ENCODE peak calls at places on chromosomes 12 and 14, in eight cellular contexts. C is CD8-positive, alpha-beta memory T cell; D is mammary epithelial cell; I is astrocyte; H is Peyer's patch; T is CD4-positive, CD25-positive, alpha-beta regulatory T cell; X is thoracic aorta; F is endodermal cell. Q is an unnamed sample. For H3K9me3, the result is how much of the 10 kb centered on the place peaks cover.

GRCh38 chr12:122403831-122404230 is 18.6 kb downstream of the CLIP1 start:
- DNase-seq in I (no peak), T (no peak), F (no peak), X (no peak), C (no peak), H (no peak), D (no peak), Q (no peak)

GRCh38 chr12:32559434-32559833 is 119.7 kb upstream of the DNM1L start:
- DNase-seq in X (no peak), C (no peak), H (no peak), T (no peak), F (no peak), I (no peak), D (no peak), Q (no peak)

GRCh38 chr14:33941727-33942126 is 9.1 kb downstream of the EGLN3 start:
- DNase-seq in C (no peak), X (no peak), T (no peak), H (no peak), I (no peak), D (no peak), F (no peak), Q (no peak)

GRCh38 chr12:52925717-52926595 is 21.1 kb upstream of the KRT8 start:
- DNase-seq in X (no peak), C (no peak), H (peak), F (peak), T (no peak), I (no peak), D (peak), Q (no peak)

GRCh38 chr14:52840916-52841315 is 49.5 kb upstream of the GNPNAT1 start:
- DNase-seq in X (no peak), C (no peak), D (peak), I (peak), F (no peak), H (no peak), T (no peak), Q (no peak)

GRCh38 chr14:56117765-56118610 is at the start of gene PELI2:
- DNase-seq in I (peak), D (no peak), C (peak), X (no peak), H (peak), T (peak), F (peak), Q (peak)

GRCh38 chr12:47302111-47302597 is 222.4 kb upstream of the AMIGO2 start:
- DNase-seq in T (no peak), C (no peak), I (no peak), X (no peak), F (no peak), H (no peak), D (no peak), Q (no peak)

GRCh38 chr12:31828057-31828456 is 99.2 kb upstream of the AMN1 start:
- DNase-seq in X (no peak), C (no peak), D (no peak), H (no peak), T (no peak), I (no peak), F (no peak), Q (no peak)

GRCh38 chr12:19273482-19274330 is 144.2 kb downstream of the PLEKHA5 start:
- DNase-seq in D (peak), T (no peak), H (peak), C (peak), F (no peak), I (peak), X (peak), Q (peak)

GRCh38 chr12:12476836-12477531 is 85.7 kb downstream of the DUSP16 start:
- DNase-seq in F (no peak), X (no peak), I (no peak), H (no peak), C (no peak), D (no peak), T (no peak), Q (no peak)

GRCh38 chr14:81137316-81137715 is 83.4 kb downstream of the GTF2A1 start:
- DNase-seq in T (no peak), D (peak), C (no peak), F (no peak), I (peak), H (no peak), X (no peak), Q (no peak)

GRCh38 chr12:64696065-64696741 is 63.0 kb downstream of the GNS start:
- DNase-seq in X (no peak), F (no peak), C (no peak), I (no peak), D (no peak), T (no peak), H (no peak), Q (no peak)

GRCh38 chr14:54189358-54190354 is 207.2 kb upstream of the CDKN3 start:
- DNase-seq in C (no peak), H (no peak), I (peak), F (no peak), D (peak), X (no peak), T (no peak), Q (no peak)

DNA sequence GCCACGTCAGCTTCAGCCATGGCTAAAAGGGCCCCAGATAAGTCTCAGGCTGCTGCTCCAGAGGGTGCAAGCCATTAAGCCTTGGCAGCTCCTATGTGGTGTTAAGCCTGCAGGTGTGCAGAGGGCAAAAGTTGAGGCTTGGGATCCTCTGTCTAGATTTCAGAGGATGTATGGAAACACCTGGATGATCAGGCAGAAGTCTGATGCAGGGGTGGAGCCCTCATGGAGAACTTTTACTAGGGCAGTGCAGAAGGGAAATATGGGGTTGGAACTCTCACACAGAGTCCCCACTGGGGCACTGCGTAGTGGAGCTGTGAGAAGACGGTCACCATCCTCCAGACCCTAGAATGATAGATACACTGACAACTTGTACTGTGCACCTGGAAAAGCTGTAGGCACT is 47.9 kb downstream of the SDR9C7 start:
- DNase-seq in T (no peak), D (no peak), X (no peak), H (no peak), C (no peak), I (no peak), F (no peak), Q (no peak)
- H3K9me3 ChIP-seq in T (under half), D (under half), X (under half), H (under half), C (under half), I (under half), F (under half), Q (under half)

GRCh38 chr14:76203086-76204001 is 51.6 kb downstream of the GPATCH2L start:
- DNase-seq in T (no peak), I (peak), F (no peak), D (peak), H (peak), C (no peak), X (no peak), Q (peak)

GRCh38 chr14:76196980-76197379 is 45.3 kb downstream of the GPATCH2L start:
- DNase-seq in T (no peak), C (no peak), X (no peak), F (no peak), I (no peak), H (no peak), D (no peak), Q (no peak)

GRCh38 chr14:76205708-76206107 is 54.0 kb downstream of the GPATCH2L start:
- DNase-seq in D (no peak), F (no peak), X (no peak), I (no peak), C (no peak), T (no peak), H (no peak), Q (no peak)

GRCh38 chr14:76204436-76205230 is 52.9 kb downstream of the GPATCH2L start:
- DNase-seq in X (no peak), T (no peak), D (no peak), C (no peak), F (no peak), H (no peak), I (no peak), Q (no peak)

DNA sequence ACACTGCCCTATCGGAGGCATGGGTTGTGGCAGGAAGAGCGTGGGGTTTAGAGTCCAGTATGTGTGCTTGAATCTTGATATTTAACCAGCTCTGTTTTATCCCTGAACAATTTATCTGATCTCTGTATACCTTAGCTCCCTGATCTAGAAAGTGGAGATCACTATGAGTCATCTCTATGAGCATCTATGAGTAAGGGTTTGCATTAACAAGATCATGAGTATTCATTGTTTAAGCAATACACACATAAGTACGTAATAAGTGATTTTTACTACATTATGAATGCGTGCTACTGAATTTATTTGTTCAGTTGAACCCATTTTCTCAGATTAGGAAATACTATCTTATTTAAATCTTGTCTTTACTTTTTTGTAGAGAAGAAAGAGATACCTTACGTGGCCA is 49.4 kb downstream of the GPATCH2L start:
- DNase-seq in I (peak), D (peak), C (no peak), F (no peak), T (no peak), H (no peak), X (no peak), Q (no peak)
- H3K27ac ChIP-seq in I (peak), D (peak), C (no peak), F (no peak), T (no peak), H (no peak), X (no peak), Q (no peak)

GRCh38 chr12:56522486-56523193 is 1.0 kb downstream of the RBMS2 start:
- DNase-seq in T (no peak), H (no peak), I (peak), X (no peak), D (peak), F (peak), C (no peak), Q (no peak)
- H3K4me3 ChIP-seq in T (peak), H (peak), I (peak), X (peak), D (peak), F (peak), C (no peak), Q (peak)

GRCh38 chr12:90398437-90398836 is 556.5 kb downstream of the CCER1 start:
- DNase-seq in C (no peak), H (no peak), I (no peak), X (no peak), T (no peak), D (no peak), F (no peak), Q (no peak)

GRCh38 chr12:90396556-90396955 is 558.4 kb downstream of the CCER1 start:
- DNase-seq in H (no peak), C (no peak), F (no peak), D (no peak), X (no peak), I (no peak), T (no peak), Q (no peak)

GRCh38 chr12:90401185-90401584 is 553.8 kb downstream of the CCER1 start:
- DNase-seq in F (no peak), X (no peak), D (no peak), T (no peak), I (no peak), H (no peak), C (no peak), Q (no peak)

GRCh38 chr12:90404071-90404470 is 550.9 kb downstream of the CCER1 start:
- DNase-seq in D (no peak), I (no peak), T (no peak), C (no peak), H (no peak), X (no peak), F (no peak), Q (no peak)

DNA sequence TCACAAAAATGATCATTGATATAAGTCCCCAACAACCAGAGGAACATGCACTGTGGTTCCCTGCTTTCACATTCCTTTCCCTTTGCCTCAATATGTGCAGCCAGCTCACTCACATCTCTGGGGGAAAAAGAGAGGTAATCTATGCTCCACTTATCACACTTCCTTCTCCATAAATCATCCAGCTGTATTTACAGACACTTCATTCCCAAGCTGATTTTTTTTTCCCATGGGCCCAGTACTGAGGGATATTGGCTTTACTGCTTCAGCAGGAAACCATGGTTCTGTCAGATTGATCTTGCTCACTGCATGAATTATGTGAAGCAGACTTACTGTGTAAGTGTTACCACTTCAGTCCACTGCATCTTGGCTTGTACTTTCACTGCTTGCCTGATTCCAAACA is 555.7 kb downstream of the CCER1 start:
- DNase-seq in X (no peak), F (no peak), C (no peak), H (no peak), I (peak), D (no peak), T (no peak), Q (no peak)
- H3K9me3 ChIP-seq in X (under half), F (under half), C (under half), H (under half), I (under half), D (under half), T (under half), Q (under half)

GRCh38 chr14:22390195-22390594 is 198.8 kb downstream of the DAD1 start:
- DNase-seq in H (no peak), I (no peak), F (no peak), T (no peak), D (no peak), C (no peak), X (no peak), Q (no peak)
- H3K27ac ChIP-seq in H (no peak), I (no peak), F (no peak), T (no peak), D (no peak), C (no peak), X (no peak), Q (no peak)

GRCh38 chr12:49825360-49825970 is 2.7 kb downstream of the NCKAP5L start:
- DNase-seq in C (no peak), D (peak), I (peak), T (no peak), X (no peak), F (peak), H (no peak), Q (no peak)

GRCh38 chr12:49824416-49824815 is 3.8 kb downstream of the NCKAP5L start:
- DNase-seq in F (no peak), D (no peak), X (no peak), T (no peak), I (no peak), H (no peak), C (no peak), Q (no peak)

GRCh38 chr12:49824886-49825285 is 3.3 kb downstream of the NCKAP5L start:
- DNase-seq in F (no peak), C (no peak), I (peak), T (no peak), D (peak), X (no peak), H (no peak), Q (no peak)

GRCh38 chr12:49827351-49828099 is 688 bp downstream of the NCKAP5L start:
- DNase-seq in X (no peak), H (peak), D (peak), C (peak), I (peak), F (peak), T (peak), Q (peak)

DNA sequence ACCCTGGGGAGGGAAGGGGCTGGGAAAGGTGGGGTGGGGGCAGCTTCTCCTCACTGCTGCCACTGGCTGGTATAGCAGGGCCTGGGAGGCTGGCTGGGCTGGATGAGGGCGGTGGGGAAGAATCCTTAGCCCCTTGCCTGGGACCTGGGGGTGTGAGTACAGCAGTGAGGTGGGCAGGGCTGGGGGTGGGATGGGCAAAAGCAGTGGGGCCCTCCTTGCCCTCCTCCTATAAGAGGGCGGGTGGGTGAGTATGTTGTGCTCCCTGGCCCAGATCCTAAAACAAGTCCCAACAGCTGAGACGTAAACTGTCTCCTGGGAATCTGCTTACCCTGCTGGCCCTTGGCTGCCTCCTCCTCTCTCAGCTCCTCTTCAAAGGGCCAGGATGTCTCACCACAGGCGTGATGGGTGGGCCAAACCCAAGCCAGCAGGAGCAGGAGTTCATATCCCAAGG is 2.2 kb downstream of the NCKAP5L start:
- DNase-seq in X (no peak), F (peak), H (no peak), I (peak), D (peak), T (no peak), C (no peak), Q (no peak)
- H3K4me3 ChIP-seq in X (peak), F (no peak), H (no peak), I (peak), D (no peak), T (no peak), C (no peak), Q (no peak)

GRCh38 chr14:30118992-30119640 is 191.5 kb upstream of the PRKD1 start:
- DNase-seq in D (no peak), I (no peak), X (no peak), H (no peak), C (no peak), T (no peak), F (no peak), Q (no peak)
- H3K9me3 ChIP-seq in D (under half), I (under half), X (under half), H (under half), C (under half), T (under half), F (under half), Q (under half)

GRCh38 chr12:118359541-118359915 is 13.2 kb downstream of the TAOK3 start:
- DNase-seq in X (no peak), T (peak), D (no peak), I (no peak), H (peak), C (peak), F (no peak), Q (no peak)
- H3K27ac ChIP-seq in X (peak), T (peak), D (no peak), I (no peak), H (peak), C (peak), F (no peak), Q (no peak)

GRCh38 chr12:113057565-113058485 is 1.3 kb downstream of the DTX1 start:
- DNase-seq in T (no peak), D (no peak), I (no peak), H (no peak), F (peak), C (no peak), X (no peak), Q (no peak)
- H3K4me3 ChIP-seq in T (no peak), D (no peak), I (no peak), H (peak), F (no peak), C (peak), X (peak), Q (no peak)

Q was measured in ovary.